ENCODE peak calls at places on chromosomes 6 and 20, in four cellular contexts. S is CD8-positive, alpha-beta T cell; F is GM12865; N is cardiac fibroblast. G is an unnamed sample.

GRCh38 chr6:47759364-47759763 is 22.5 kb upstream of the OPN5 start:
- DNase-seq in N (no peak), F (no peak), S (no peak), G (no peak)

GRCh38 chr6:105178110-105178509 is 1.7 kb downstream of the POPDC3 start:
- DNase-seq in S (no peak), N (peak; percentile 61), F (no peak), G (no peak)

GRCh38 chr20:2133318-2134183 is 31.9 kb downstream of the STK35 start:
- DNase-seq in F (no peak), N (peak; percentile 81), S (no peak), G (no peak)

GRCh38 chr6:133705731-133706130 is 183.2 kb upstream of the TCF21 start:
- DNase-seq in F (no peak), S (no peak), N (peak; percentile 8), G (no peak)

GRCh38 chr20:49647509-49647908 is 66.2 kb downstream of the B4GALT5 start:
- DNase-seq in S (no peak), F (no peak), N (no peak), G (no peak)

GRCh38 chr20:34112600-34113061 is 588 bp upstream of the EIF2S2 start:
- DNase-seq in S (peak; percentile 17), F (peak; percentile 45), N (peak; percentile 65), G (no peak)

GRCh38 chr6:122389704-122390103 is 9.7 kb upstream of the HSF2 start:
- DNase-seq in S (no peak), F (no peak), N (peak; percentile 14), G (no peak)

GRCh38 chr6:106547961-106548453 is 81.3 kb downstream of the RTN4IP1 start:
- DNase-seq in N (peak; percentile 78), F (no peak), S (peak; percentile 18), G (no peak)

GRCh38 chr6:56250266-56250665 is 2.9 kb upstream of the COL21A1 start:
- DNase-seq in N (no peak), S (no peak), F (no peak), G (no peak)

GRCh38 chr6:133964052-133964451 is 11.0 kb downstream of the TBPL1 start:
- DNase-seq in F (peak; percentile 27), N (peak; percentile 61), S (no peak), G (no peak)

GRCh38 chr20:57985278-57985677 is 243.2 kb downstream of the ANKRD60 start:
- DNase-seq in F (no peak), S (no peak), N (no peak), G (no peak)

GRCh38 chr20:57986776-57987175 is 241.7 kb downstream of the ANKRD60 start:
- DNase-seq in S (no peak), F (no peak), N (no peak), G (no peak)

GRCh38 chr20:57980526-57980925 is 247.9 kb downstream of the ANKRD60 start:
- DNase-seq in S (no peak), F (no peak), N (no peak), G (no peak)

GRCh38 chr20:57987659-57988058 is 240.8 kb downstream of the ANKRD60 start:
- DNase-seq in S (no peak), F (no peak), N (no peak), G (no peak)

GRCh38 chr20:57983082-57983481 is 245.4 kb downstream of the ANKRD60 start:
- DNase-seq in S (no peak), F (no peak), N (no peak), G (no peak)
- TF ChIP-seq CTCF in S (no peak), F (no peak), N (no peak), G (no peak)

GRCh38 chr20:18722381-18722780 is 91.2 kb upstream of the SCP2D1 start:
- DNase-seq in N (no peak), F (no peak), S (no peak), G (no peak)

GRCh38 chr20:18721716-18722115 is 91.9 kb upstream of the SCP2D1 start:
- DNase-seq in N (no peak), S (no peak), F (no peak), G (no peak)

GRCh38 chr20:18717062-18717461 is 96.5 kb upstream of the SCP2D1 start:
- DNase-seq in F (no peak), N (no peak), S (no peak), G (no peak)

GRCh38 chr20:18718129-18718528 is 95.5 kb upstream of the SCP2D1 start:
- DNase-seq in F (peak; percentile 16), S (no peak), N (no peak), G (no peak)

DNA sequence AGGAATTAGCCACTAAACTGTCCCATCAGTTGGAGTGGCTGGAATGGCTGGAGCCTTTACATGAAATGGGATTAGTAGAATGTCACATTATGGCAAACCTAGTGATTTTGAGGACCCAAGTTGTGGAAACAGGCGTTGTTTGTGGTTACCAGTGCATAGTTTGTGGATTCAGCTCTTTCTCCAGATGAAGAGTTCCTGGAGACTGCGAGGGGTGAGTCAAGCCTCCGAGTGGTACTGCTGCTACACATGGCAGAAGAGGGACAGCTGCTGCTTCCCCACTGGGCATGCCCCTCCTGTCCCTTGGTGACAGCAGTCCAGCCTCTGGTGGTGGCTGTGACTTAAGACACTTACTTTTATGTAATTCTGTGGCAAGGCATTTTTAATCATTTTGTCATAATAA is 94.2 kb upstream of the SCP2D1 start:
- DNase-seq in F (no peak), N (peak; percentile 23), S (no peak), G (no peak)
- TF ChIP-seq CTCF in F (no peak), N (no peak), S (no peak), G (no peak)

GRCh38 chr6:111777357-111777756 is 95.9 kb downstream of the FYN start:
- DNase-seq in N (no peak), F (peak; percentile 46), S (no peak), G (no peak)
- TF ChIP-seq CTCF in N (no peak), F (no peak), S (no peak), G (peak; percentile 35)

GRCh38 chr20:24918579-24919566 is 30.2 kb upstream of the CST7 start:
- DNase-seq in F (no peak), S (no peak), N (no peak), G (no peak)
- TF ChIP-seq CTCF in F (no peak), S (no peak), N (no peak), G (no peak)

GRCh38 chr6:628772-629171 is 28.1 kb downstream of the HUS1B start:
- DNase-seq in F (peak; percentile 38), S (no peak), N (no peak), G (no peak)

GRCh38 chr6:622462-622861 is 34.4 kb downstream of the HUS1B start:
- DNase-seq in F (no peak), N (no peak), S (no peak), G (no peak)

GRCh38 chr6:626236-626635 is 30.7 kb downstream of the HUS1B start:
- DNase-seq in S (no peak), F (no peak), N (no peak), G (no peak)

GRCh38 chr6:621916-622315 is 35.0 kb downstream of the HUS1B start:
- DNase-seq in N (no peak), F (no peak), S (no peak), G (no peak)

GRCh38 chr6:624979-625378 is 31.9 kb downstream of the HUS1B start:
- DNase-seq in S (no peak), N (peak; percentile 51), F (no peak), G (no peak)
- TF ChIP-seq CTCF in S (no peak), N (no peak), F (no peak), G (peak; percentile 17)